ENCODE peak calls at places on chromosomes 1 and 21, in seven cellular contexts. R is mesendoderm, T is aorta, X is MM.1S, L is SJSA1, C is tibial artery, N is colonic mucosa. Y is an unnamed sample.

GRCh38 chr1:108719654-108720435 is 7.1 kb downstream of the FNDC7 start:
- DNase-seq in R (peak; percentile 36), T (no peak), X (peak; percentile 8), L (peak; percentile 80), C (no peak), N (no peak), Y (no peak)

GRCh38 chr1:11590395-11590794 is 63.8 kb downstream of the FBXO2 start:
- DNase-seq in R (peak; percentile 57), T (no peak), X (no peak), L (no peak), C (no peak), N (no peak), Y (no peak)

GRCh38 chr1:178509608-178510007 is 3.3 kb upstream of the TEX35 start:
- DNase-seq in R (no peak), T (no peak), X (no peak), L (no peak), C (no peak), N (no peak), Y (no peak)

GRCh38 chr1:53325326-53326087 is 2.4 kb downstream of the LRP8 start:
- DNase-seq in R (no peak), T (no peak), X (peak; percentile 9), L (no peak), C (no peak), N (no peak), Y (no peak)

GRCh38 chr1:205313681-205314308 is 7.8 kb downstream of the NUAK2 start:
- DNase-seq in R (peak; percentile 98), T (peak; percentile 80), X (peak; percentile 75), L (peak; percentile 89), C (peak; percentile 70), N (peak; percentile 57), Y (no peak)

GRCh38 chr1:24864409-24864808 is 65.7 kb downstream of the RUNX3 start:
- DNase-seq in R (no peak), T (no peak), X (no peak), L (no peak), C (no peak), N (peak; percentile 65), Y (no peak)

GRCh38 chr1:160375788-160376524 is 9.1 kb downstream of the NHLH1 start:
- DNase-seq in R (peak; percentile 91), T (no peak), X (no peak), L (peak; percentile 65), C (no peak), N (no peak), Y (no peak)

GRCh38 chr21:46459356-46460112 is 843 bp downstream of the DIP2A start:
- DNase-seq in R (peak; percentile 50), T (peak; percentile 81), X (no peak), L (no peak), C (peak; percentile 77), N (peak; percentile 56), Y (no peak)

GRCh38 chr1:41622402-41622801 is 137.9 kb upstream of the EDN2 start:
- DNase-seq in R (no peak), T (no peak), X (no peak), L (no peak), C (no peak), N (no peak), Y (peak; percentile 0)

GRCh38 chr1:41622859-41623732 is 138.6 kb upstream of the EDN2 start:
- DNase-seq in R (no peak), T (no peak), X (peak; percentile 65), L (peak; percentile 65), C (peak; percentile 34), N (no peak), Y (peak; percentile 7)

GRCh38 chr1:41621791-41622190 is 137.3 kb upstream of the EDN2 start:
- DNase-seq in R (no peak), T (no peak), X (no peak), L (no peak), C (peak; percentile 5), N (no peak), Y (peak; percentile 3)

GRCh38 chr1:41626146-41626545 is 141.7 kb upstream of the EDN2 start:
- DNase-seq in R (no peak), T (peak; percentile 58), X (no peak), L (peak; percentile 47), C (no peak), N (no peak), Y (no peak)

DNA sequence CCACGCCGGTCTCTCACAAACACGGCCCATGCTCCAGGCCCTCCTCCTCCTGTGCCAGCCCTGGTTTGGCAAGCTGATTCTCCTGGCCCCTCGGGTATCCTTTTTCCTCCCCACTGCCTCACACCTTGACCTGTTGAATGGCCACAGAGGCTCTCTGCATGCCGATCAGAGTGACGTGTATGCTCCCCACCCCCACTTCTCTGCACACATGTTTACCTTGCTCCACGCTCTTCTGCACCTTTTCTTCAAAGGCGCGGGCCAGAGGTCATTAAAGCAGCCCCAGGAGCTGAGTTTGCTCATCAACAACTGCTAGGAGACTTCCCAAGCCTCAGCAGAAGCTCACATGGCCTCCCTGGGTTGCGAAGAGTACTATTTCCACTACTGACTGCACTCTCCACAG is 139.3 kb upstream of the EDN2 start:
- DNase-seq in R (no peak), T (peak; percentile 57), X (no peak), L (no peak), C (peak; percentile 42), N (no peak), Y (no peak)
- H3K4me3 ChIP-seq in R (no peak overlapping the region), T (no peak overlapping the region), X (peak overlapping the region; percentile 41), L (no peak overlapping the region), C (no peak overlapping the region), N (no peak overlapping the region), Y (no peak overlapping the region)

DNA sequence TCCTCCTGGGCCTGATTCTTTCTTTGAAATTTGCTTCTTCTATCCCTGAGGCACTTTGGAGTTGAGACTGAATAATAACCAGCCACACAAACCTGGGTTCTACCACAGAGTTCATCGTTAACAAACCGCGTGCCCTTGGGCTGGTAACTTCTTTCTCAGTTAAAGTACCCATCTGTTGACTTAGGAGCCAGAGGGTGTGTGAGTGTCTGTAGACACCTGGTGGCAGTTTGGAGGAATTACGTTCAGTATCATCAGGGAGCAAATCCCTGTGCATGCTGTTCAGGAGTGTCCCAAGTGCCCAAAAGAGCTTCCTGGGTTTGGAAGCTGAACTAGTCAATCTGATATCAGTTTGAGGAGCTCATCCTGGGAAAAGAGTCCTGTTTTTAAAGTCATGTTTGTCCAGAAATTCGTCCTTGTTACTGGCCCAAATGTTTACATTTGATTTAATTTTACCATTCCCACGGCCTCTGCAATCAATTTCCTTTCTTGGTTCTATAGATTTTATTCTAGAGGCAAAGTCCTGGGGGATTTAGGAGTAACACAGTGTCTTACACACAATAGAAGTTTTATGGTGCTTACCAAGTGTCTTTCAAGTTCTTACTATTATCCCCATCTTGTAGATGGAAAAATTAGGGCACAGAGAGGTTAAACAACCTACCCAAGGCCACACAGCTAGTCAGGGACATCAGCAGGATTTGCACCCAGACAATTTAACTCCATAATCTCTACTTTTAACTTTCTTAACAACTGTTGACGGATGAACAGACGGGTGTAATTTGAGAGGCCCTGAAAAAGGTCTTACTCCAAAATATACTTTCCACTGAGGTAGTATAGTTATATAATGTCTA is 26.7 kb upstream of the RPTN start:
- DNase-seq in R (peak; percentile 72), T (no peak), X (peak; percentile 74), L (peak; percentile 36), C (no peak), N (peak; percentile 35), Y (peak; percentile 49)
- H3K27ac ChIP-seq in R (no peak overlapping the region), T (no peak overlapping the region), X (no peak overlapping the region), L (no peak overlapping the region), C (peak overlapping the region; percentile 29), N (no peak overlapping the region), Y (no peak overlapping the region)

GRCh38 chr21:36554411-36555157 is 74.7 kb upstream of the CLDN14 start:
- DNase-seq in R (peak; percentile 43), T (no peak), X (no peak), L (no peak), C (peak; percentile 46), N (no peak), Y (no peak)
- H3K27me3 ChIP-seq in R (no peaks in the 10 kb centered on the region), T (no peaks in the 10 kb centered on the region), X (no peaks in the 10 kb centered on the region), L (peaks cover 8% of the 10 kb centered on the region), C (no peaks in the 10 kb centered on the region), N (no peaks in the 10 kb centered on the region), Y (no peaks in the 10 kb centered on the region)

DNA sequence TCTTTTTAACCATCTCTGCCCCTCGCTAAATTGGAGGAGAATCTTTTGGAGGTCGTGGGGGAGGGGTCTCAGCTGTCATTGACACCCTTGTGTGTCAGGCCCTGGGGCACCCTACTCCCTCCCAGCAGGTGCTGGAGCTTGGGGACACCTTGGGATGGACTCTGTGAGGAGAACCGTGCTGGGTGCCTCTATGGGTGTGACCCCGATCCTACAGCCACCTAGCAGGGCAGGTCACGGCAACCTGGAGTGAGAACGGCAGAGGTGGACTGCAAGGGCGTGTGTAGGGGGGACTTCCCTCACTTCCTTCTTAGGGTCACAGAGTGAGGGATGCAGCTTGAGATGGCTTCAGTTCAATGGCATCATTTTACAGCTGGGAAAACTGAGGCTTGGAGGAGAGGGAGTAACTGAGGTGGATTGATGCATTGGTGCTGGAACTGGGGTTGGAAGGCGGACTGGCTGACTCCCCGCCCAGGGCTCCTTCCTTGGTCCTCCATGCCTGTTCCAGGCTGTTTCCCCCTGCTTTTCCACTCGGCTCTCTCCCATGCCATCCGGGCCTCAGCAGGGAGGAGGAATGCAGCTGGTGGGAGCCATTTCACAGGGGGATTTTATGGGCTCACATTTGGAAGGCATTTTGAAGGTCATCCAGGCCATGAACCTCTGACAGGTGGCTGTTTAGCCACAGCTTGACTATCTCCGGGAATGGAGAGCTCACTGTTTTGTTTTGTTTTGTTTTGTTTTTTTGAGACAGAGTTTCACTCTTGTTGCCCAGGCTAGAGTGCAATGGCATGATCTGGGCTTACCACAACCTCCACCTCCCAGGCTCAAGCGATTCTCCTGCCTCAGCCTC is 18.8 kb upstream of the ARHGEF10L start:
- DNase-seq in R (no peak), T (no peak), X (no peak), L (no peak), C (no peak), N (peak; percentile 51), Y (no peak)
- H3K4me3 ChIP-seq in R (no peak overlapping the region), T (no peak overlapping the region), X (no peak overlapping the region), L (no peak overlapping the region), C (no peak overlapping the region), N (peak overlapping the region; percentile 27), Y (no peak overlapping the region)

DNA sequence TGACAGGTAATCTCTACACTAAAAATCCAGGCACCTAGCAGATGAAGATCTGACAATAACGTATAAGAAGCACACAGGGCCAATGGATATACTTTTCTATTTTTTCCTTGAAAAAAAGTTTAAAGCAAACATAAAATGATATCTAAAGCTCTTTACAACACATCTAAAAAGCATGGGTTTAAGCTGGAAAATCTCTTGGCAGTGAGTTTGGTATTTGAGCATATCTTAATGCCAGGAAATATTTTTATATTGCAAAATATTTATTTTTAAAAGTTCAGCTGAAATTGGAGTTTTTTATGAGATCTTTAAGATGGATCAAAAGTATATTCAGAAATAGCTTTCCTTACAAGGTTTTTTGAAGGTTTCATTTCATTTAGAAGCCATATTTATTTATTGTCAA is 40.5 kb downstream of the SLC5A9 start:
- DNase-seq in R (no peak), T (no peak), X (no peak), L (no peak), C (no peak), N (no peak), Y (no peak)
- H3K27ac ChIP-seq in R (no peak overlapping the region), T (no peak overlapping the region), X (no peak overlapping the region), L (no peak overlapping the region), C (peak overlapping the region; percentile 48), N (no peak overlapping the region), Y (no peak overlapping the region)